ENCODE peak calls at places on chromosomes 11 and 22, in four cellular contexts. V is coronary artery, W is heart left ventricle, Q is uterus. Z is an unnamed sample.

GRCh38 chr22:32579533-32580220 is 105.1 kb downstream of the FBXO7 start:
- DNase-seq in V (no peak), W (peak), Q (peak), Z (no peak)

GRCh38 chr11:88175004-88175706 is at the start of gene RAB38:
- DNase-seq in V (no peak), W (no peak), Q (peak), Z (peak)

GRCh38 chr22:39230261-39231196 is 14.3 kb downstream of the PDGFB start:
- DNase-seq in V (no peak), W (peak), Q (no peak), Z (no peak)

GRCh38 chr22:49916851-49917250 is 1.4 kb downstream of the ALG12 start:
- DNase-seq in V (no peak), W (no peak), Q (no peak), Z (no peak)

GRCh38 chr11:48103621-48104561 is 112.7 kb upstream of the OR4B1 start:
- DNase-seq in V (peak), W (no peak), Q (no peak), Z (no peak)

GRCh38 chr11:75532200-75532972 is 6.6 kb upstream of the GDPD5 start:
- DNase-seq in V (no peak), W (peak), Q (peak), Z (peak)

GRCh38 chr11:64314146-64314804 is 3.1 kb downstream of the TRMT112 start:
- DNase-seq in V (no peak), W (no peak), Q (no peak), Z (no peak)

GRCh38 chr11:68354181-68354872 is 41.9 kb downstream of the LRP5 start:
- DNase-seq in V (peak), W (peak), Q (peak), Z (no peak)

GRCh38 chr11:117966908-117967307 is 19.3 kb upstream of the IL10RA start:
- DNase-seq in V (no peak), W (no peak), Q (no peak), Z (no peak)

GRCh38 chr11:45590743-45591142 is 74.7 kb downstream of the CHST1 start:
- DNase-seq in V (no peak), W (peak), Q (no peak), Z (no peak)

GRCh38 chr11:2846056-2846455 is 39.5 kb downstream of the CDKN1C start:
- DNase-seq in V (no peak), W (no peak), Q (no peak), Z (no peak)

GRCh38 chr11:19474954-19475811 is 234.4 kb upstream of the E2F8 start:
- DNase-seq in V (no peak), W (no peak), Q (no peak), Z (no peak)

GRCh38 chr11:70415642-70416395 is 17.5 kb downstream of the CTTN start:
- DNase-seq in V (no peak), W (no peak), Q (no peak), Z (no peak)

GRCh38 chr11:65338680-65339079 is 5.0 kb downstream of the DPF2 start:
- DNase-seq in V (no peak), W (no peak), Q (no peak), Z (no peak)

GRCh38 chr11:83140691-83141455 is 16.1 kb upstream of the PCF11 start:
- DNase-seq in V (no peak), W (no peak), Q (no peak), Z (no peak)

GRCh38 chr11:72643547-72643946 is 30.7 kb downstream of the PDE2A start:
- DNase-seq in V (peak), W (no peak), Q (no peak), Z (no peak)

GRCh38 chr11:1834791-1835670 is at the start of gene SYT8:
- DNase-seq in V (no peak), W (no peak), Q (no peak), Z (no peak)

GRCh38 chr11:29272019-29272654 is 744.7 kb downstream of the KCNA4 start:
- DNase-seq in V (no peak), W (no peak), Q (no peak), Z (no peak)
- TF ChIP-seq CTCF in V (no peak), W (no peak), Q (no peak), Z (no peak)

DNA sequence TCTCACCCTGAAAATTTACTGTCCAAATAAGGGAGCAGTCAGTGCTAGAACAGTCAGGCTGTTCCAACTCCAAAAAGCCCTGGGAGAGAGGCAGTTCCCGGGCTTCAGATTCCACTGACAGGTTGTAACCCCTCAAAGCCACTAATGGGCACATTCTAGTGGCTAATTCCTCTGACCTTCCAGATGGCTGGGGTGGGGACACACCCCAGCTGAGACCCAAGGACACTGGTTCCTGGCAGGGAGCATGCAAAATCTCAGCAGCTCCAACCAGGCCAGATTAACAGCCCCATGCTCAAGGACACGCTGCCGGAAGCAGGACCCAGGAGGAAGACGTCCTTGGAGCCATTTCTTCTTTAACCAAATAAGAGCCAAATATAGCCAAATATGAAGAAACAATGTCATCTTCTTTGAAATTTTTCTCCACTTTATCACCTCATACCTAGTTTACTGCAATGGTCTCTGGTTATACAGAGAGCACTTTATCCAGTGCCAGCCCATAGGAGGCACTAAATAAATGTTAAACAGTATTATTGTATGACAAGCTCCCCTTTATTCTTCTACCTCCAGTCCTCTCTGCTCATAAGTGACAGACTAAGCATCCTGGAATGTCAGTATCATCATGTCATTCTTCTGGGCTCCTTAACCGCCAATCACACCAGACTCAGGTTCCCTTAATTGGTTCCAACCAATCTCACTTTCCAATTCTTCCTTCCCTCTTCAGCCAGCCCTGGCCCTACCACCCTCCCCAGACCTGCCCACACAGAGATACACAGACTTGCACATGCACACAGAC is 92.9 kb downstream of the RPL27A start:
- DNase-seq in V (no peak), W (no peak), Q (no peak), Z (no peak)
- TF ChIP-seq CTCF in V (no peak), W (no peak), Q (no peak), Z (no peak)

GRCh38 chr22:22533863-22534262 is 13.8 kb upstream of the ZNF280A start:
- DNase-seq in V (no peak), W (no peak), Q (no peak), Z (no peak)

GRCh38 chr22:22535662-22536061 is 15.6 kb upstream of the ZNF280A start:
- DNase-seq in V (no peak), W (no peak), Q (no peak), Z (no peak)

GRCh38 chr22:22534604-22535415 is 14.7 kb upstream of the ZNF280A start:
- DNase-seq in V (no peak), W (no peak), Q (no peak), Z (no peak)

GRCh38 chr22:22531770-22532546 is 11.9 kb upstream of the ZNF280A start:
- DNase-seq in V (no peak), W (no peak), Q (no peak), Z (no peak)

DNA sequence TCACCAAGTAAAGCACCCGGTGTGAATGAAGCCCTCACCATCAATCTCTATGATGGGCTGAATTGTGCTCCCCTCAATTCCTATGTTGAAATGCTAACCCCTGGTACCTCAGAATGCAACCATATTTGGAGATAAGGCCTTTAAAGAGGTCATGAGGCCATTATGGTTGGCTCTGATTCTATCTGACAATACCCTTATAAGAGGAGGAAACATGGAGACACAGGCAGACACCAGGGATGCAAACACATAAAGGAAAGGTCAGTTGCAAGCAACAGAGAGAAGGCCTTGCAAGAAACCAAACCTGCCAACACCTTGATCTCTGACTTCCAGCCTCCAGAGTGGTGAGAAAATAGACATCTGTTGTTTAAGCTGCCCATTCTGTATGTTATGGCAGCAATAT is 13.3 kb upstream of the ZNF280A start:
- DNase-seq in V (no peak), W (no peak), Q (no peak), Z (no peak)
- TF ChIP-seq CTCF in V (no peak), W (no peak), Q (no peak), Z (no peak)

DNA sequence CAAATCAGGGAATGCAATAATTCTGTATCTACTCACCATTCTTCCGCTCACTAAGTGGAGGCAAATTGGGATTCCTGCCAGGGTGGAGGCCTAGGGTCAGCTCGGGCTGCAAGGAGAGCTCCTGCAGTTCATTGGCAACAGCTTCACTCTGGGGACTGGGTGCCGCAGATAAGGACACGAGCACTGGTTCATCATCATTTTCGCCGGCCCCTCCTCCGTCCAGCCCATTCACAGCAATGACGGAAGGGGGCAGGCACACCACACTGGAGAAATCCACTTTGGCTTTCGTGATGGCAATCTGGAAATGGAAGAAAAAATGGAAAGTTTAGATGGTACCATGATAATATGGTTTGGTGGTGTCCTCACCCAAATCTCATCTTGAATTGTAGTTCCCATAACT is 84.4 kb downstream of the MRTFA start:
- DNase-seq in V (no peak), W (peak), Q (peak), Z (no peak)
- TF ChIP-seq CTCF in V (no peak), W (peak), Q (no peak), Z (no peak)

DNA sequence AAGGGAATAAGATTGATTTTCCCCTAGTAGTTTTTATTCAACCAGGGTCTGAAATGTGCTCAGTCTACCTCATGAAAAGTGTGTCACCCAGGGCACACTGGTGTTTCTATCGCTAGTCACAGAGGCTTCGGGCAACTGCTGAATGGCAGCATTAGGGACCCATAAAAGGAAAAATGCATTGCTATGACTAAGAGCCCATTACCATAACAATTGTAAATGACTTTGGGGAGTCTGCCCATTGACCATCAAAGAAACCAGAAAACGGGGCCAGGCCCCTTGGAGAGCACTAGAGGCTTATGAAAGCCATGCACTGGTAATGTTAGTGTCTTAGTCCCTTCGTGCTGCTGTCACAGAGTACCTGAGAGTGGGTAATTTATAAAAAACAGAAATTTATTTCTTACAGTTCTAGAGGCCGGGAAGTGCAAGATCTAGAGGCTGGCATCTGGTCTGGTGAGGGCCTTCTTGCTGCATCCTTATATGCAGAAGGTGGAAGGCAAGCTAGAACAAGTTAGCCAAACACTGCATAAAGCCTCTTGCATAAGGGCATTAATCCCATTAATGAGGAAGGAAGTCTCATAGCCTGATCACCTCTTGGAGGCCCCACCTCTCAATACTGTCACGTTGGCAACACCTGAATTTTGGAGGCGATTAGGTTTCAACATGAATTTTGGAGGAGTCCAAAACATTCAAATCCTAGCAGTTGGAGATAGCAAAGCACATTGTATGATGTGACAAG is 306.7 kb downstream of the ST3GAL4 start:
- DNase-seq in V (no peak), W (no peak), Q (no peak), Z (no peak)
- TF ChIP-seq CTCF in V (no peak), W (no peak), Q (no peak), Z (no peak)

GRCh38 chr11:22432331-22433065 is 94.3 kb downstream of the SLC17A6 start:
- DNase-seq in V (no peak), W (peak), Q (peak), Z (peak)
- TF ChIP-seq CTCF in V (no peak), W (no peak), Q (no peak), Z (no peak)

GRCh38 chr11:59053387-59053786 is 32.7 kb upstream of the GLYATL1B start:
- DNase-seq in V (no peak), W (peak), Q (peak), Z (peak)
- TF ChIP-seq CTCF in V (peak), W (peak), Q (peak), Z (peak)

GRCh38 chr11:9125185-9125886 is 33.9 kb upstream of the SCUBE2 start:
- DNase-seq in V (no peak), W (no peak), Q (no peak), Z (no peak)

GRCh38 chr11:9118277-9118676 is 26.9 kb upstream of the SCUBE2 start:
- DNase-seq in V (no peak), W (no peak), Q (no peak), Z (no peak)

GRCh38 chr11:9123595-9124304 is 32.4 kb upstream of the SCUBE2 start:
- DNase-seq in V (no peak), W (no peak), Q (no peak), Z (no peak)

GRCh38 chr11:9120659-9121350 is 29.4 kb upstream of the SCUBE2 start:
- DNase-seq in V (no peak), W (no peak), Q (no peak), Z (no peak)

GRCh38 chr11:9121397-9121796 is 30.0 kb upstream of the SCUBE2 start:
- DNase-seq in V (no peak), W (no peak), Q (no peak), Z (no peak)
- TF ChIP-seq CTCF in V (no peak), W (no peak), Q (no peak), Z (no peak)

Z was measured in activated CD8-positive, alpha-beta T cell treated with anti-CD3 and anti-CD28 coated beads for 36 hours.